ENCODE peak calls at places on chromosomes 4 and X, in eight cellular contexts. P, Y, N, H, K, O, U and G are unnamed samples.

GRCh38 chr4:2714071-2714770 is 41.9 kb downstream of the TNIP2 start:
- DNase-seq in K (no peak), Y (peak; percentile 92), P (no peak), U (peak; percentile 71), N (no peak), O (no peak), H (peak; percentile 42), G (no peak)

GRCh38 chrX:115652221-115652620 is 91.2 kb downstream of the PLS3 start:
- DNase-seq in U (no peak), H (no peak), Y (no peak), O (no peak), N (no peak), P (no peak), K (no peak), G (no peak)

GRCh38 chr4:94833394-94833793 is 75.6 kb downstream of the BMPR1B start:
- DNase-seq in P (no peak), Y (no peak), O (no peak), U (peak; percentile 11), H (no peak), N (no peak), K (no peak), G (no peak)

GRCh38 chr4:40843696-40844095 is 93.9 kb downstream of the NSUN7 start:
- DNase-seq in O (no peak), K (peak; percentile 29), Y (no peak), U (no peak), P (no peak), N (no peak), H (no peak), G (peak; percentile 64)

GRCh38 chr4:137531951-137532868 is at the start of gene PCDH18:
- DNase-seq in U (peak; percentile 98), O (peak; percentile 6), H (peak; percentile 92), Y (no peak), N (peak; percentile 60), K (no peak), P (peak; percentile 54), G (peak; percentile 91)

GRCh38 chr4:168057412-168057811 is 34.9 kb upstream of the ANXA10 start:
- DNase-seq in N (no peak), H (no peak), K (no peak), O (no peak), Y (no peak), U (no peak), P (no peak), G (no peak)

GRCh38 chrX:53831662-53832635 is 145.4 kb upstream of the HUWE1 start:
- DNase-seq in O (peak; percentile 5), U (peak; percentile 7), P (no peak), K (peak; percentile 85), N (no peak), H (no peak), Y (no peak), G (peak; percentile 78)

GRCh38 chr4:87081826-87082225 is 138.6 kb downstream of the KLHL8 start:
- DNase-seq in U (no peak), O (no peak), K (no peak), H (no peak), N (no peak), Y (no peak), P (no peak), G (no peak)

GRCh38 chr4:184410748-184411147 is 63.6 kb downstream of the IRF2 start:
- DNase-seq in P (no peak), Y (no peak), H (no peak), O (no peak), U (no peak), K (no peak), N (no peak), G (no peak)

GRCh38 chr4:47287735-47288134 is 175.8 kb downstream of the COMMD8 start:
- DNase-seq in N (no peak), K (no peak), P (no peak), Y (no peak), U (peak; percentile 87), O (no peak), H (no peak), G (no peak)